ENCODE peak calls at places on chromosomes 2 and 18, in five cellular contexts. O is ACHN; W is astrocyte of the spinal cord; C is HS-27A; U is stimulated activated naive CD8-positive, alpha-beta T cell treated with anti-CD3 and anti-CD28 coated beads, Interleukin-15, Interleukin-2, amounts not matched to agents 100 U/mL and 50 U/mL, for 24 hours. M is an unnamed sample.

GRCh38 chr2:144660518-144661316 is 140.8 kb upstream of the ZEB2 start:
- DNase-seq in C (no peak), W (peak), U (no peak), O (no peak), M (no peak)

GRCh38 chr2:234981197-234982095 is 29.6 kb downstream of the SH3BP4 start:
- DNase-seq in W (peak), O (peak), C (peak), U (no peak), M (peak)

GRCh38 chr18:79380816-79381806 is 14.6 kb upstream of the NFATC1 start:
- DNase-seq in C (no peak), O (peak), U (peak), W (peak), M (no peak)

GRCh38 chr2:217995741-217996141 is 7.1 kb downstream of the TNS1 start:
- DNase-seq in U (no peak), O (no peak), W (no peak), C (no peak), M (no peak)

GRCh38 chr18:36284671-36285295 is 12.7 kb upstream of the FHOD3 start:
- DNase-seq in U (peak), O (peak), W (peak), C (no peak), M (no peak)

GRCh38 chr2:101442042-101442666 is 32.8 kb downstream of the RFX8 start:
- DNase-seq in O (no peak), U (no peak), C (no peak), W (peak), M (no peak)

GRCh38 chr2:12821656-12822055 is 104.9 kb downstream of the TRIB2 start:
- DNase-seq in W (no peak), O (no peak), U (no peak), C (no peak), M (no peak)

GRCh38 chr2:227608469-227609338 is 5.9 kb downstream of the SCYGR3 start:
- DNase-seq in O (no peak), U (peak), C (no peak), W (no peak), M (no peak)

GRCh38 chr18:28204154-28204553 is 27.2 kb upstream of the CDH2 start:
- DNase-seq in C (peak), U (no peak), O (peak), W (peak), M (peak)

M was measured in epithelial cell of prostate.